ENCODE peak calls at places on chromosomes 12 and 14, in four cellular contexts. One of them, this sample, is unnamed. For H3K36me3, the result is how much of the 10 kb centered on the place peaks cover.

GRCh38 chr12:124386059-124386458 is 91.2 kb downstream of the RFLNA start:
- DNase-seq in BE2C: no peak
- DNase-seq in body of pancreas: no peak
- DNase-seq in hepatocyte: no peak
- DNase-seq in this sample: no peak

GRCh38 chr14:71250347-71250746 is 343.1 kb downstream of the PCNX1 start:
- DNase-seq in BE2C: no peak
- DNase-seq in body of pancreas: no peak
- DNase-seq in hepatocyte: no peak
- DNase-seq in this sample: no peak

GRCh38 chr12:115872212-115872611 is 405.3 kb downstream of the MED13L start:
- DNase-seq in BE2C: no peak
- DNase-seq in body of pancreas: no peak
- DNase-seq in hepatocyte: no peak
- DNase-seq in this sample: no peak

GRCh38 chr12:6065872-6066217 is 58.6 kb downstream of the VWF start:
- DNase-seq in BE2C: no peak
- DNase-seq in body of pancreas: no peak
- DNase-seq in hepatocyte: no peak
- DNase-seq in this sample: no peak

GRCh38 chr12:71771069-71771468 is 16.4 kb downstream of the RAB21 start:
- DNase-seq in BE2C: no peak
- DNase-seq in body of pancreas: no peak
- DNase-seq in hepatocyte: no peak
- DNase-seq in this sample: no peak

GRCh38 chr12:46088040-46088439 is 97.7 kb upstream of the SCAF11 start:
- DNase-seq in BE2C: no peak
- DNase-seq in body of pancreas: no peak
- DNase-seq in hepatocyte: no peak
- DNase-seq in this sample: no peak

GRCh38 chr14:91835197-91835919 is 32.0 kb downstream of the TC2N start:
- DNase-seq in BE2C: no peak
- DNase-seq in body of pancreas: peak
- DNase-seq in hepatocyte: peak
- DNase-seq in this sample: peak

GRCh38 chr14:100476012-100476822 is 111.0 kb downstream of the BEGAIN start:
- DNase-seq in BE2C: no peak
- DNase-seq in body of pancreas: peak
- DNase-seq in hepatocyte: peak
- DNase-seq in this sample: no peak

GRCh38 chr14:60768602-60769001 is 34.0 kb downstream of the MNAT1 start:
- DNase-seq in BE2C: no peak
- DNase-seq in body of pancreas: no peak
- DNase-seq in hepatocyte: no peak
- DNase-seq in this sample: no peak

GRCh38 chr12:103671367-103671766 is 84.3 kb downstream of the STAB2 start:
- DNase-seq in BE2C: no peak
- DNase-seq in body of pancreas: no peak
- DNase-seq in hepatocyte: no peak
- DNase-seq in this sample: no peak

GRCh38 chr12:104710940-104711725 is 247.0 kb downstream of the SLC41A2 start:
- DNase-seq in BE2C: no peak
- DNase-seq in body of pancreas: no peak
- DNase-seq in hepatocyte: peak
- DNase-seq in this sample: no peak

GRCh38 chr12:106442575-106442974 is 85.0 kb downstream of the POLR3B start:
- DNase-seq in BE2C: no peak
- DNase-seq in body of pancreas: no peak
- DNase-seq in hepatocyte: no peak
- DNase-seq in this sample: no peak
- H3K36me3 ChIP-seq in BE2C: under half
- H3K36me3 ChIP-seq in body of pancreas: under half
- H3K36me3 ChIP-seq in hepatocyte: under half
- H3K36me3 ChIP-seq in this sample: under half

DNA sequence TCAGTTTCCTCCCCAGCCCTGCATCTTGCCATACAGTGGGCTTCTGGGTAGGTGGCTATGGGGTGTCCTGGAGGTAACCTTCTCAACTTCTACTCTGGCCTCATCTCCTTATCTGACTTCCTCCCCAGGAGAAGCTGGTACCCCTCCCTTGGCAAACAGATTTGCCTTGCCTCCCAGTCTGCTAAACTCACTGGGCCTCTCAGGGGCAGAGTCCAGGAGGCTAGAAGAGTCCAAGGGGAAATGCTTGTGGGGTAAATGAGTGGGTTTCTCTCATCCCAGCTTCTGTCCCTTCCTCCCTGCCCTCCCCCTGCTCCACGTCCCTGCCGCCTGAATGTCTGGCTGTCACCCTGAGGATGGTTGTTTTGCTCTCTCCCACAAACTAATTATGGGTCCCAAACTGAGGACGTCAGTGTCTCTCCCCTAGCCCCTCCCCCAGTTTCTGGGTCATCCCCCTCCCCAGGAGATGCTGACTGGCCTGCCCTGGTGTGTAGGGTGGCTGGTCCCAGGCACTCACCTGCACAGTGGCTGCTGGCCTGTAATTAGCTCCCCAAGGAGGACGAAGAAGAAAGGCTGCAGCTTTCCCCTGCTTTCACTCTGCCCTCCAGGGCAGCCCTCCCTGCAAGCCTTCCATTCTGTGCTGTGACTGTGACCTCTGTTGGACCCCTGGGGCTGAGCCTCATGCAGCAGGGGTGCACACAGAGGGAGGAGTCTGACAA is at the start of gene LRP1-AS:
- DNase-seq in BE2C: no peak
- DNase-seq in body of pancreas: no peak
- DNase-seq in hepatocyte: peak
- DNase-seq in this sample: peak
- H3K4me3 ChIP-seq in BE2C: no peak
- H3K4me3 ChIP-seq in body of pancreas: no peak
- H3K4me3 ChIP-seq in hepatocyte: no peak
- H3K4me3 ChIP-seq in this sample: peak

GRCh38 chr12:22461786-22462185 is 82.6 kb downstream of the C2CD5 start:
- DNase-seq in BE2C: no peak
- DNase-seq in body of pancreas: no peak
- DNase-seq in hepatocyte: no peak
- DNase-seq in this sample: no peak

GRCh38 chr12:22467190-22467589 is 77.2 kb downstream of the C2CD5 start:
- DNase-seq in BE2C: peak
- DNase-seq in body of pancreas: peak
- DNase-seq in hepatocyte: no peak
- DNase-seq in this sample: no peak
- H3K36me3 ChIP-seq in BE2C: under half
- H3K36me3 ChIP-seq in body of pancreas: under half
- H3K36me3 ChIP-seq in hepatocyte: under half
- H3K36me3 ChIP-seq in this sample: under half

GRCh38 chr12:4910502-4911315 is 1.0 kb downstream of the KCNA1 start:
- DNase-seq in BE2C: no peak
- DNase-seq in body of pancreas: no peak
- DNase-seq in hepatocyte: no peak
- DNase-seq in this sample: no peak
- H3K4me3 ChIP-seq in BE2C: no peak
- H3K4me3 ChIP-seq in body of pancreas: no peak
- H3K4me3 ChIP-seq in hepatocyte: peak
- H3K4me3 ChIP-seq in this sample: no peak

DNA sequence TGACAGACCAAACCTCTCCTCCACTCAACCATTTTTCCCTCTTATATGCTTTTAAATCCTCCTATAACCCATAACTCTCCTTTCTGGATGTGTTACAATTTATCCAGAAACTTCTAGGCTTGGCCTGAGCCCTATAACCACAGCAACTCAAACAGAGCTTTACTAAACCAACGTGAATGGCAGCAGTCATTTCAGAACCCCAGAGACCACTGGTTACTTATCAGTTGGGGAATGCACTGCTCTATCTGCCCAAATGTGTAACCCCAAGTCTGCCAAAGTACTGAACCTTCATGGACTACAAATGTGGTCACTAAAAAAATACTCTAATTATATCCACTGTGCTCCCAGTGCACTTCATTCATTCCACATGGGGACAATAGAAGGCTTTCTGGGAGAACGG is 42.0 kb downstream of the NAA25 start:
- DNase-seq in BE2C: no peak
- DNase-seq in body of pancreas: no peak
- DNase-seq in hepatocyte: no peak
- DNase-seq in this sample: no peak
- H3K36me3 ChIP-seq in BE2C: half or more
- H3K36me3 ChIP-seq in body of pancreas: under half
- H3K36me3 ChIP-seq in hepatocyte: under half
- H3K36me3 ChIP-seq in this sample: under half

DNA sequence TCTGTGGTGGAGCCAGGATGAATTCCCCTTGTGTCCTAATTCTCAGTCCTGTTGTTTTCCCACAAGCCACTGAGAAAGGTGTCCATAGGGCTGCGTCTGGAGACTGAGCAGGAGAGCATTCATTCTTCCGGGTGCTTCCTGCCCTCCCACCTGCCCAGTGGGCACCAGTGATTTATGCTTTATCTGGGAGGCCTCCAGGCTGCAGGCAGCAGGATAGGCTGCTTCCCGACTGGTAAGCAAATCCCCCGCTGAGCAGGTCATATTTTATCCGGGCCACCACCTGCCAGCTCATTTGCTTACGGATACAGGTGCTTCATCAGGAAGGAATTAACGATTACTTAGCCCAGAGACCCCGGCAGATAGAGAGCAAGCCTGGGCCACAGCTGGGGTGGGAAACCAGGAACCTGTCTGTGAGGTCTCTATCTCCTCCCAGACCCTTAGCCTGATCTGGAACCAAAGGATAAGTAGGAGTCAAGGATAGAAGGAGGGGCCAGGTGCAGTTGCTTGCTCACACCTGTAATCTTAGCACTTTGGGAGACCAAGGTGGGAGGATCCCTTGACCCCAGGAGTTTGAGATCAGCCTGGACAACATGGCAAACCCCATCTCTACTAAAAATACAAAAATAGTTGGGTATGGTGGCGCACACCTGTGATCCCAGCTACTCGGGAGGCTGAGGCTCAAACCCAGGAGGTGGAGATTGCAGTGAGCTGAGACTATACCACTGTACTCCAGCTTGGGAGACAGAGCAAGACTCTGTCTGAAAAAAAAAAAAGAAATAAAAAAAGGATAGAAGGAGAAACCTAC is 33.7 kb upstream of the FAM222A start:
- DNase-seq in BE2C: no peak
- DNase-seq in body of pancreas: peak
- DNase-seq in hepatocyte: no peak
- DNase-seq in this sample: no peak
- H3K4me3 ChIP-seq in BE2C: no peak
- H3K4me3 ChIP-seq in body of pancreas: no peak
- H3K4me3 ChIP-seq in hepatocyte: no peak
- H3K4me3 ChIP-seq in this sample: no peak

GRCh38 chr14:21267886-21268611 is 1.2 kb downstream of the HNRNPC start:
- DNase-seq in BE2C: no peak
- DNase-seq in body of pancreas: no peak
- DNase-seq in hepatocyte: peak
- DNase-seq in this sample: no peak
- H3K36me3 ChIP-seq in BE2C: half or more
- H3K36me3 ChIP-seq in body of pancreas: under half
- H3K36me3 ChIP-seq in hepatocyte: under half
- H3K36me3 ChIP-seq in this sample: under half

GRCh38 chr12:10307630-10308029 is at the start of gene KLRD1:
- DNase-seq in BE2C: no peak
- DNase-seq in body of pancreas: no peak
- DNase-seq in hepatocyte: no peak
- DNase-seq in this sample: no peak

GRCh38 chr12:10305411-10305810 is 2.3 kb upstream of the KLRD1 start:
- DNase-seq in BE2C: no peak
- DNase-seq in body of pancreas: no peak
- DNase-seq in hepatocyte: no peak
- DNase-seq in this sample: no peak

GRCh38 chr12:10310926-10311705 is 3.4 kb downstream of the KLRD1 start:
- DNase-seq in BE2C: no peak
- DNase-seq in body of pancreas: no peak
- DNase-seq in hepatocyte: no peak
- DNase-seq in this sample: no peak
- H3K4me3 ChIP-seq in BE2C: no peak
- H3K4me3 ChIP-seq in body of pancreas: no peak
- H3K4me3 ChIP-seq in hepatocyte: no peak
- H3K4me3 ChIP-seq in this sample: no peak

This sample was measured in Caco-2.